ENCODE peak calls at places on chromosomes 16 and 17, in seven cellular contexts. F is heart right ventricle, Q is lung, T is transverse colon, J is heart left ventricle, A is OCI-LY7, R is H9. H is an unnamed sample. For H3K4me1, the result is how much of the 10 kb centered on the place peaks cover.

GRCh38 chr17:36072431-36073121 is 8.5 kb downstream of the CCL18 start:
- DNase-seq in F (peak), Q (peak), T (peak), J (no peak), A (peak), R (peak), H (peak)

GRCh38 chr17:73902416-73903181 is 258.4 kb upstream of the SDK2 start:
- DNase-seq in F (no peak), Q (no peak), T (no peak), J (no peak), A (peak), R (peak), H (no peak)

GRCh38 chr17:47694818-47695663 is 1.1 kb downstream of the TBKBP1 start:
- DNase-seq in F (peak), Q (peak), T (peak), J (peak), A (peak), R (peak), H (peak)

GRCh38 chr17:77125432-77125901 is 15.3 kb upstream of the SEC14L1 start:
- DNase-seq in F (no peak), Q (no peak), T (no peak), J (no peak), A (no peak), R (no peak), H (no peak)

GRCh38 chr16:66714659-66715307 is 18.2 kb upstream of the CMTM4 start:
- DNase-seq in F (no peak), Q (no peak), T (peak), J (no peak), A (no peak), R (no peak), H (no peak)

GRCh38 chr16:2752850-2753522 is 548 bp downstream of the SRRM2 start:
- DNase-seq in F (peak), Q (no peak), T (peak), J (peak), A (peak), R (no peak), H (peak)

GRCh38 chr17:77160877-77161530 is 20.2 kb downstream of the SEC14L1 start:
- DNase-seq in F (no peak), Q (no peak), T (no peak), J (no peak), A (no peak), R (no peak), H (peak)

GRCh38 chr16:9597967-9598730 is 506.7 kb downstream of the HAPSTR1 start:
- DNase-seq in F (no peak), Q (no peak), T (no peak), J (no peak), A (no peak), R (no peak), H (no peak)

GRCh38 chr16:67936124-67936875 is at the start of gene PSMB10:
- DNase-seq in F (peak), Q (peak), T (no peak), J (peak), A (peak), R (no peak), H (peak)

GRCh38 chr16:86512860-86513470 is 2.6 kb downstream of the FOXF1 start:
- DNase-seq in F (no peak), Q (no peak), T (no peak), J (no peak), A (no peak), R (peak), H (no peak)

GRCh38 chr17:43825567-43825966 is 7.4 kb downstream of the MPP3 start:
- DNase-seq in F (no peak), Q (no peak), T (no peak), J (peak), A (no peak), R (no peak), H (no peak)

GRCh38 chr16:4317471-4318170 is 1.8 kb downstream of the GLIS2 start:
- DNase-seq in F (no peak), Q (no peak), T (no peak), J (peak), A (no peak), R (no peak), H (peak)

GRCh38 chr16:78738557-78738956 is 639.1 kb downstream of the WWOX start:
- DNase-seq in F (no peak), Q (no peak), T (no peak), J (no peak), A (no peak), R (no peak), H (no peak)

GRCh38 chr16:88611220-88611821 is 27.1 kb upstream of the IL17C start:
- DNase-seq in F (no peak), Q (no peak), T (no peak), J (no peak), A (no peak), R (peak), H (no peak)

GRCh38 chr17:63804328-63804727 is 22.9 kb upstream of the PSMC5 start:
- DNase-seq in F (no peak), Q (no peak), T (no peak), J (no peak), A (no peak), R (no peak), H (no peak)

GRCh38 chr16:3152273-3153076 is 17.6 kb downstream of the ZNF213 start:
- DNase-seq in F (peak), Q (peak), T (peak), J (peak), A (peak), R (peak), H (peak)

GRCh38 chr17:56244268-56244890 is 91.1 kb downstream of the ANKFN1 start:
- DNase-seq in F (no peak), Q (no peak), T (no peak), J (no peak), A (no peak), R (no peak), H (no peak)
- TF ChIP-seq CTCF in F (no peak), Q (no peak), T (no peak), J (no peak), A (no peak), R (peak), H (no peak)

GRCh38 chr17:1975573-1975972 is 49.6 kb downstream of the RTN4RL1 start:
- DNase-seq in F (no peak), Q (no peak), T (no peak), J (no peak), A (no peak), R (no peak), H (no peak)
- H3K4me1 ChIP-seq in F (under half), Q (under half), T (under half), J (under half), A (under half), R (under half), H (under half)

GRCh38 chr16:71893888-71894228 is 1.5 kb upstream of the IST1 start:
- DNase-seq in F (no peak), Q (no peak), T (no peak), J (no peak), A (no peak), R (no peak), H (no peak)
- H3K27ac ChIP-seq in F (peak), Q (peak), T (peak), J (peak), A (no peak), R (no peak), H (peak)

DNA sequence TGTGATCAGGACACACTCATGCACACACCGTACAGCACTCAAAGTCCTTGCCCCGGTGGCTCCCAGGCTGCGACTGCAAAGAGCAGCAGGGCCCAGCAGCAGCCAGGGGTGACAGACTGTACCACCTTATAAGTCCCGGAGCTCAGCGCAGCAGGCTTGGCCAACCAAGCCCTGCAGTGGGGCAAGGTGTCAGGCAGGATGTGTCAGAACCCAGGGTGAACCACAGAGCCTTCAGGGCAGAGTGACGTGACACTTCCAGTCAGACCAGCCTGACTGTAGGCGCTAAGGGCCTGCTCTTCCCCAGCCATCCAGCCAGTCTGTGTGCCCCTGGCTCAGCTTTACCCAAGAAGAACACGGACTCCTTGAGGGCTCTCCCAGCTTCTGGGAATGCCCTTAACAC is 204.1 kb downstream of the COPRS start:
- DNase-seq in F (no peak), Q (no peak), T (no peak), J (peak), A (no peak), R (no peak), H (no peak)
- TF ChIP-seq CTCF in F (no peak), Q (no peak), T (no peak), J (no peak), A (no peak), R (no peak), H (no peak)

DNA sequence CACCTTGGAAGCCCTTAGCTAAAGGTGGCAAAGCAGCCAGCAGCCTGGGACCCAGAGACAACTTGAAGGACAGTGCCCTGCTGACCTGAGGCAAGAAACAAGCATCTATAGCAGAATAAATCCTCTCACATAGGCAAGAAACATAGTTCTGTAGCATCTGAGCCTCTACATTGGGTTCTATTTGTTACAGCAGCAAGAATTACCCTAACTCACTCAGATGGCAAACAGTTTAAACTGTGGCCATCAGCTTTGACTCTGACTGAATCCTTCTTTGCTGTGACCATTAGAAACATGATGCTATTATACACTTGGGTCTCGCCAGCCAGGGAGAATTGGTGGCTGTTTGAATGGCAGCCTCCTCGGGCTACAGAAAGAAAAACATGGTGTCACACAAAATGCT is 53.1 kb upstream of the CCL1 start:
- DNase-seq in F (no peak), Q (no peak), T (no peak), J (no peak), A (no peak), R (no peak), H (no peak)
- H3K4me1 ChIP-seq in F (under half), Q (under half), T (under half), J (under half), A (under half), R (under half), H (under half)